ENCODE peak calls at places on chromosomes 1 and 21, in seven cellular contexts. W is kidney epithelial cell; H is pancreas; R is thoracic aorta; L is tibial artery; I is CD8-positive, alpha-beta T cell; Q is aorta. T is an unnamed sample.

GRCh38 chr1:153882296-153882912 is 40.4 kb downstream of the GATAD2B start:
- DNase-seq in H (no peak), R (no peak), W (no peak), L (no peak), I (no peak), Q (no peak), T (no peak)

GRCh38 chr1:171961861-171962260 is 120.6 kb downstream of the DNM3 start:
- DNase-seq in Q (no peak), L (no peak), W (no peak), I (no peak), R (no peak), H (no peak), T (no peak)

GRCh38 chr1:113905435-113905861 is 322 bp downstream of the DCLRE1B start:
- DNase-seq in R (no peak), I (peak), Q (peak), H (peak), L (peak), W (no peak), T (no peak)

GRCh38 chr1:230186874-230187273 is 119.8 kb downstream of the GALNT2 start:
- DNase-seq in W (no peak), H (no peak), I (no peak), L (no peak), Q (no peak), R (no peak), T (no peak)

GRCh38 chr1:220915117-220915440 is 35.8 kb downstream of the HLX start:
- DNase-seq in L (no peak), I (no peak), R (no peak), Q (no peak), H (no peak), W (no peak), T (no peak)

GRCh38 chr21:17612565-17613241 is at the start of gene BTG3:
- DNase-seq in R (peak), I (peak), H (peak), L (peak), W (no peak), Q (peak), T (peak)

GRCh38 chr21:33384851-33385331 is 18.3 kb upstream of the IFNGR2 start:
- DNase-seq in Q (no peak), W (peak), H (no peak), I (peak), R (no peak), L (no peak), T (no peak)

GRCh38 chr1:21673277-21673780 is 4.2 kb upstream of the RAP1GAP start:
- DNase-seq in R (no peak), W (no peak), H (peak), L (peak), Q (peak), I (no peak), T (peak)

GRCh38 chr1:182909578-182909977 is 43.4 kb downstream of the SHCBP1L start:
- DNase-seq in H (no peak), Q (no peak), L (no peak), R (no peak), I (no peak), W (no peak), T (no peak)

GRCh38 chr1:73218995-73219546 is 936.7 kb upstream of the NEGR1 start:
- DNase-seq in R (no peak), H (no peak), Q (no peak), W (no peak), L (no peak), I (no peak), T (no peak)

GRCh38 chr1:54355931-54356679 is 50.1 kb downstream of the SSBP3 start:
- DNase-seq in Q (peak), W (no peak), R (no peak), I (no peak), H (peak), L (no peak), T (peak)

GRCh38 chr21:46434322-46434958 is 24.3 kb upstream of the DIP2A start:
- DNase-seq in L (no peak), H (no peak), R (no peak), I (no peak), W (no peak), Q (no peak), T (no peak)

GRCh38 chr1:47449702-47450552 is 12.1 kb downstream of the FOXD2 start:
- DNase-seq in R (no peak), Q (no peak), I (no peak), W (no peak), L (no peak), H (peak), T (peak)

GRCh38 chr1:116942344-116942743 is 32.6 kb downstream of the PTGFRN start:
- DNase-seq in Q (no peak), R (no peak), W (no peak), I (no peak), L (no peak), H (no peak), T (no peak)

GRCh38 chr21:38712076-38712475 is 93.7 kb upstream of the ETS2 start:
- DNase-seq in L (peak), H (no peak), W (peak), R (no peak), I (no peak), Q (no peak), T (peak)

GRCh38 chr1:4600615-4601460 is 53.6 kb upstream of the AJAP1 start:
- DNase-seq in H (no peak), W (no peak), I (no peak), Q (no peak), R (no peak), L (no peak), T (no peak)

GRCh38 chr1:101371259-101371658 is 134.4 kb downstream of the S1PR1 start:
- DNase-seq in I (no peak), R (no peak), H (no peak), L (no peak), Q (no peak), W (peak), T (no peak)

GRCh38 chr1:21217812-21218596 is 41.3 kb upstream of the EIF4G3 start:
- DNase-seq in R (no peak), L (peak), Q (peak), W (no peak), I (peak), H (no peak), T (peak)

GRCh38 chr1:53498555-53499142 is 39.5 kb downstream of the DMRTB1 start:
- DNase-seq in Q (peak), R (no peak), W (no peak), H (no peak), L (no peak), I (no peak), T (no peak)

GRCh38 chr1:217138173-217138838 is 415.1 kb upstream of the ESRRG start:
- DNase-seq in L (no peak), I (no peak), R (no peak), Q (no peak), H (no peak), W (no peak), T (no peak)
- H3K4me3 ChIP-seq in L (no peak), I (no peak), R (peak), Q (no peak), H (peak), W (no peak), T (no peak)

GRCh38 chr1:942864-943533 is 16.1 kb downstream of the NOC2L start:
- DNase-seq in R (no peak), I (no peak), H (no peak), W (no peak), Q (peak), L (no peak), T (peak)
- H3K4me3 ChIP-seq in R (peak), I (no peak), H (peak), W (peak), Q (no peak), L (no peak), T (peak)

DNA sequence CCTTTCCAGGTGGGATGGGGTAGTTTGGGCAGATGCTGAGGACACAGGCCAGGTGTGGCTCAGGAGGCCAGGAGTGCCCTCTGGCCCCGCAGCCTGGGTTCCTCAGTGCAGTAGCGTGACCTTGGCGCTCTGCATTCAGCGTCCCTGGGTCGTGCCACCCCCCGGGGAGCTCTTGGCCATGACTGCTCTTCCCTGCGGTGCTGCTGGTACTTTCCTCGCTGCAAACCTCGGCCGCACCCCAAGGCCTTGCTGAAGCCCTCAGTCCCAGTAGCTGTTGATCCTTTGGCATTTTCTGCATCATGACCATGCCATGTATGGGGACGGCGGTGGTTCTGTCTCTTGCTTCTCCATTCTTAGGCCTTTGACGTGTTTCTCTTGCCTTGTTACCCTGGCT is 13.8 kb downstream of the SLX9 start:
- DNase-seq in I (no peak), H (no peak), W (no peak), Q (peak), R (no peak), L (no peak), T (no peak)
- H3K4me3 ChIP-seq in I (no peak), H (no peak), W (no peak), Q (no peak), R (no peak), L (no peak), T (no peak)

GRCh38 chr1:147851149-147851548 is 51.4 kb upstream of the GJA8 start:
- DNase-seq in I (no peak), R (no peak), Q (no peak), W (peak), H (no peak), L (no peak), T (no peak)

GRCh38 chr1:147852706-147853225 is 49.8 kb upstream of the GJA8 start:
- DNase-seq in I (no peak), R (no peak), L (no peak), H (no peak), W (no peak), Q (no peak), T (no peak)

GRCh38 chr1:147847831-147848230 is 54.8 kb upstream of the GJA8 start:
- DNase-seq in R (no peak), H (no peak), L (no peak), I (no peak), Q (no peak), W (no peak), T (no peak)

GRCh38 chr1:147850737-147851136 is 51.9 kb upstream of the GJA8 start:
- DNase-seq in R (no peak), H (no peak), I (no peak), W (no peak), Q (no peak), L (no peak), T (no peak)

DNA sequence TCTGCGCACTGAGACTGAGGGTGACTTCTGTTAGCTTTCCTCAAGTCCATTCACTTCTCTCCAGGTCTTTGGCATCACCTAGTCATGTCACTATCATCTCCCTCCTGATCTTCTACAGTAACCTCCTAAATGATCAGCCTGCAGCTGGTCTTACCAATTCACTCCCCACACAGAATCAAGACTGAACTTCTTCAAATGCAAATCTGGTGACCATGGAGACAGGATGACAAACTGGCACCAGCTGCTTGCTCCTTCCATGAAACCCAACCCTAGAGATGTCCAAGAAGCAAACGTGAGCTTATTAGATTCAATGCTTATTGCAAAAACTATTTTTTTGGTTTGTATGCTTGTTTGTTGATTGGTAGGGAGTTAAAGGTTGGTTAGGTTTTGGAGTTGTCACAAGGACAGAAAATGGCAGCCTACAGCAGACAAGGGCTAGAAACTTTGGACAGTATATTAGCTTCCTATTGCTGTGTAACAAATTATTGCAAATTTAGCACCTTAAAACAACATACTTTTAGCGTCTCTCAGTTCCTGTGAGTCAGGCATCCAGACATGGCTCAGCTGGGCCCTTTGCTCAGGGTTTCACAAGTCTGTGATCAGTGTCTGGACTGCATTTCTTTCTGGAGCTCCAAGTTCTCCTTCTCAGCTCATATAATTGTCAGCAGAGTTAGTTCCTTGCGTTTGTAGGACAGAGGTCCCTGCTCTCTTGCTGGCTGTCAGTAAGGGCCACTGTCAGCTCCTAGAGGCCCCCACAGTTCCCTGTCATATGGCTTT is 53.3 kb upstream of the GJA8 start:
- DNase-seq in W (peak), L (no peak), R (no peak), Q (no peak), I (no peak), H (no peak), T (no peak)
- H3K4me3 ChIP-seq in W (no peak), L (no peak), R (no peak), Q (no peak), I (no peak), H (no peak), T (no peak)

GRCh38 chr1:6358757-6359567 is 34.6 kb downstream of the ACOT7 start:
- DNase-seq in H (peak), L (no peak), Q (no peak), R (no peak), W (no peak), I (peak), T (peak)
- H3K4me3 ChIP-seq in H (peak), L (no peak), Q (no peak), R (no peak), W (no peak), I (peak), T (no peak)

DNA sequence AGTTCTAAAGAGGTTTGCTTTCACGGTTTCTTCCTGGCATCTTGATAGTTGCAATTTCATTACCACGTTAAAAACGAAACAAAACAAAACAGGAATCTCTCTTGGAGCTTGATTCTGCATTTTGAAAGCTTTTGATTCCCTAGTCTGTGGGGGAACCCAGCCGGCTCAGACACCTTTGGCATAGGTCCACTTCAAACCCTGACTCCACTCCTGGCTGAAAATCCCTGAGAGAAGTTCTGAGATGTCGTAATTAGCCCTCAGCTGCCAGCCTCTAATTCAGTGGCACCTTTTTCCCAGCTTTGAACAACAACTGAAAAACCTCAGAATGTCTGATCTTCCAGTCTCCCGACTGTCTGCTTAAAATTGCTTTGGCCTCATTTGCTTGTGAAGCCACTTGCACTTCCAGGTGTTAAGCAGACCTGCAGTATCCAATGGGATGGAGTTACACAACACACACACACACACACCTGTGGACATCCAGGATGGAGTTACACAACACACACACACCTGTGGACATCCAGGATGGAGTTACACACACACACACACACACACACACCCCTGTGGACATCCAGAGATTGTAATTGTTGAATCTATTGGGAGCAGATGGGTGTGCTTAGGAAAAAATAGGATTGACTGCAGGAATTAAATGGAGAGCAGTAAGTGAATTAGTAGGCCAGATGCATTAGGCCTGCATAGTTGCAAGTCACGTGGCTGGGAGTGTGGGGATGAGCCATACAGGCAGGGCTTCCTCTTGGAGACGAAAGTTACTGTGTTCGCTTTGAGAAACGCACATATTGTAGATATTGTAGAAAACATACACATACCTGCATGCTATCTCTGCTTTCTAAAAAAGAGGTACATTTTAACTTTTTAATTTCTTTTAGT is 285.6 kb upstream of the FMN2 start:
- DNase-seq in W (no peak), H (no peak), R (no peak), L (no peak), Q (no peak), I (no peak), T (no peak)
- H3K4me3 ChIP-seq in W (no peak), H (no peak), R (peak), L (no peak), Q (no peak), I (no peak), T (no peak)

DNA sequence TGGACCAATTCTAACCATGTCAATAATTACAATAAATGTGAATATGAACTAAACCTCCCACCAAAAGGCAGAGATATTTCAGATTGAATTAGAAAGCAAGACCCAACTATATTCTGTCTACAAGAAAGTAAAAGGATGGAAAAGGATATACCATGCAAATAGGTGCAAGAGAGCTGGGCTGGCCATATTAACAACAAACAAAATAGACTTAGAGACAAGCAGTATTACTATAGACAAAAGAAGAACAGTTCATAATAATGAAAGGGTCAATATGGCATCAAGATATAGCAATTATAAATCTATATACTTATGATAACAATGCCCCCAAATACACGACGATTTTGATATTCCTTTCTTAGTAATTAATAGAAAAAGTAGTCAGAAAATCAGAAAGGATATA is 67.3 kb upstream of the IFFO2 start:
- DNase-seq in R (no peak), W (no peak), L (no peak), I (no peak), H (no peak), Q (no peak), T (no peak)
- H3K4me3 ChIP-seq in R (no peak), W (no peak), L (no peak), I (no peak), H (no peak), Q (no peak), T (no peak)

GRCh38 chr1:25628741-25629421 is 12.3 kb downstream of the MAN1C1 start:
- DNase-seq in Q (no peak), R (no peak), L (no peak), I (no peak), H (no peak), W (no peak), T (no peak)
- H3K4me3 ChIP-seq in Q (no peak), R (no peak), L (no peak), I (no peak), H (no peak), W (no peak), T (no peak)

DNA sequence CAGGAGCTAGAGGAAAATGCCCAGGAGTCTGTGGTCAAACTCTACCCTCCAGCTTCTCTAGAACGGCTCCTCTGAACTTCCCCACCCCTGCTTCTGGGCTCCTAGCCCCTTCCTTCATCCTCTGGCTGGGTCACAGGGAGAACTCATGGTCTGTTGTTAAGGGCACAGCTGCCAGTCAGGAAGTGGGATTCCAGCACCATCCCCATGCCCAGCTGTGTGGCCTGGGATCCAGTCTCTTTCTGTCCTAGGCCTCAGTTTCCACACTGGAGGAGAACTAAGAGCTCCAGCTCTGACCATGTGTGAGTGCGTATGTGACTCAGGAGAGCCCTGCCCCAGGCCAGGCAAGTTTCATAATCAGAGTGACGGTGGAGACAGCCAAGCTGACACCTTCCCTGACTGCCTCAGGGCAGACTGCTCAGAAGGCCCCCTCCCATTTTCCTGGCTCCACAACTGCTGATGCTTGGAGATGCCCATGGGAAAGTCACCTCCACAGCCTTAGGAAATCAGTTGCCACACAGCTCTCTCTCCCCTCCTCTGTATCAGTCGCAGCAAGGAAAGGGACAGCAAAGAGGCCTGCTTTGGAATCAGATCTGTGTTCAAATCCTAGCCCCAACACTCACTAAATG is 1.8 kb downstream of the IGSF8 start:
- DNase-seq in I (no peak), W (no peak), L (peak), Q (no peak), H (no peak), R (no peak), T (no peak)
- H3K4me3 ChIP-seq in I (peak), W (no peak), L (peak), Q (no peak), H (peak), R (peak), T (no peak)